ENCODE peak calls at places on chromosomes 6 and 20, in seven cellular contexts. G is amygdala; K is stimulated activated effector memory CD8-positive, alpha-beta T cell treated with anti-CD3 and anti-CD28 coated beads, Interleukin-12 subunit alpha, Interleukin-12 subunit beta, amount 100 ng/mL, for 72 hours; N is hypothalamus; I is HT1080; D is AG08396; A is fibroblast of lung. L is an unnamed sample.

GRCh38 chr20:41462372-41463161 is 95.9 kb upstream of the EMILIN3 start:
- DNase-seq in G (no peak), K (no peak), N (no peak), I (no peak), D (no peak), A (no peak), L (no peak)

GRCh38 chr6:155498370-155498769 is 42.7 kb upstream of the NOX3 start:
- DNase-seq in G (no peak), K (no peak), N (no peak), I (peak; percentile 27), D (no peak), A (no peak), L (no peak)

GRCh38 chr6:109237082-109237985 is 142.0 kb downstream of the CEP57L1 start:
- DNase-seq in G (no peak), K (no peak), N (no peak), I (peak; percentile 30), D (no peak), A (no peak), L (no peak)

GRCh38 chr20:18669241-18670019 is 81.6 kb downstream of the DTD1 start:
- DNase-seq in G (no peak), K (no peak), N (no peak), I (no peak), D (no peak), A (peak; percentile 15), L (no peak)

GRCh38 chr6:38522322-38522721 is 117.4 kb downstream of the BTBD9 start:
- DNase-seq in G (no peak), K (no peak), N (no peak), I (no peak), D (peak; percentile 58), A (peak; percentile 69), L (no peak)

GRCh38 chr6:142867988-142868818 is 76.8 kb downstream of the HIVEP2 start:
- DNase-seq in G (no peak), K (no peak), N (no peak), I (no peak), D (no peak), A (peak; percentile 92), L (no peak)

GRCh38 chr6:141349710-141350109 is 783.0 kb upstream of the GJE1 start:
- DNase-seq in G (no peak), K (no peak), N (no peak), I (no peak), D (no peak), A (no peak), L (no peak)

GRCh38 chr6:155448823-155449789 is 6.5 kb downstream of the NOX3 start:
- DNase-seq in G (no peak), K (no peak), N (no peak), I (no peak), D (no peak), A (peak; percentile 23), L (no peak)

GRCh38 chr20:19515074-19515473 is 243.0 kb upstream of the RIN2 start:
- DNase-seq in G (no peak), K (no peak), N (no peak), I (no peak), D (no peak), A (no peak), L (no peak)

GRCh38 chr6:13044390-13044789 is 283.9 kb downstream of the TBC1D7 start:
- DNase-seq in G (no peak), K (no peak), N (no peak), I (peak; percentile 95), D (no peak), A (peak; percentile 62), L (no peak)

GRCh38 chr6:48733581-48733980 is 622.6 kb upstream of the PTCHD4 start:
- DNase-seq in G (no peak), K (no peak), N (no peak), I (peak; percentile 2), D (no peak), A (peak; percentile 20), L (no peak)

GRCh38 chr6:89372506-89372901 is 20.0 kb upstream of the UBE2J1 start:
- DNase-seq in G (no peak), K (no peak), N (no peak), I (no peak), D (no peak), A (no peak), L (no peak)

GRCh38 chr6:23213193-23213592 is 643.8 kb downstream of the HDGFL1 start:
- DNase-seq in G (no peak), K (no peak), N (no peak), I (no peak), D (peak; percentile 6), A (peak; percentile 41), L (no peak)

GRCh38 chr6:159099311-159099710 is 54.5 kb upstream of the TAGAP start:
- DNase-seq in G (no peak), K (no peak), N (no peak), I (no peak), D (no peak), A (no peak), L (no peak)

GRCh38 chr6:67300430-67301040 is 1334.5 kb upstream of the ADGRB3 start:
- DNase-seq in G (no peak), K (no peak), N (no peak), I (no peak), D (no peak), A (no peak), L (no peak)

GRCh38 chr6:19869464-19869863 is 32.3 kb downstream of the ID4 start:
- DNase-seq in G (no peak), K (no peak), N (no peak), I (no peak), D (no peak), A (no peak), L (no peak)

GRCh38 chr20:37615507-37616425 is 78.1 kb upstream of the CTNNBL1 start:
- DNase-seq in G (no peak), K (peak; percentile 65), N (no peak), I (peak; percentile 16), D (no peak), A (peak; percentile 20), L (peak; percentile 41)

GRCh38 chr6:110367825-110368224 is 9.7 kb upstream of the METTL24 start:
- DNase-seq in G (no peak), K (no peak), N (no peak), I (no peak), D (no peak), A (no peak), L (no peak)

GRCh38 chr20:34022154-34022842 is 28.6 kb downstream of the RALY start:
- DNase-seq in G (no peak), K (no peak), N (no peak), I (peak; percentile 29), D (no peak), A (no peak), L (no peak)

GRCh38 chr6:40640591-40641293 is 53.6 kb upstream of the LRFN2 start:
- DNase-seq in G (peak; percentile 2), K (no peak), N (no peak), I (no peak), D (no peak), A (peak; percentile 0), L (peak; percentile 3)

GRCh38 chr20:49052334-49052733 is 6.2 kb downstream of the CSE1L start:
- DNase-seq in G (no peak), K (no peak), N (no peak), I (peak; percentile 38), D (no peak), A (peak; percentile 12), L (no peak)

GRCh38 chr20:62950741-62951140 is 1.8 kb upstream of the SLC17A9 start:
- DNase-seq in G (no peak), K (no peak), N (no peak), I (no peak), D (no peak), A (no peak), L (no peak)

GRCh38 chr6:25359191-25359861 is 80.2 kb downstream of the CARMIL1 start:
- DNase-seq in G (no peak), K (no peak), N (no peak), I (peak; percentile 79), D (peak; percentile 23), A (peak; percentile 85), L (no peak)

GRCh38 chr20:59932616-59933295 is 681 bp downstream of the SYCP2 start:
- DNase-seq in G (no peak), K (no peak), N (no peak), I (no peak), D (no peak), A (no peak), L (no peak)

GRCh38 chr20:41701596-41702350 is 83.6 kb upstream of the CHD6 start:
- DNase-seq in G (no peak), K (no peak), N (no peak), I (no peak), D (no peak), A (no peak), L (no peak)